ENCODE peak calls at places on chromosomes 7 and 10, in four cellular contexts. One of them, this sample, is unnamed.
A peak's percentile ranks its signal among the peaks of the same experiment; 100 is the strongest.

GRCh38 chr7:112759905-112760304 is 30.3 kb downstream of the TMEM168 start:
- DNase-seq in HepG2: no peak
- DNase-seq in H7: no peak
- DNase-seq in AG04450: no peak
- DNase-seq in this sample: no peak

GRCh38 chr10:102801496-102801895 is 35.7 kb downstream of the CYP17A1 start:
- DNase-seq in AG04450: no peak
- DNase-seq in H7: peak; percentile 71
- DNase-seq in HepG2: no peak
- DNase-seq in this sample: no peak

GRCh38 chr7:140616328-140616727 is 24.3 kb downstream of the DENND2A start:
- DNase-seq in HepG2: no peak
- DNase-seq in AG04450: no peak
- DNase-seq in H7: no peak
- DNase-seq in this sample: no peak

GRCh38 chr7:24725554-24726260 is 31.6 kb downstream of the GSDME start:
- DNase-seq in HepG2: no peak
- DNase-seq in AG04450: no peak
- DNase-seq in H7: no peak
- DNase-seq in this sample: no peak

GRCh38 chr7:149093228-149093627 is 2.7 kb upstream of the ZNF786 start:
- DNase-seq in AG04450: no peak
- DNase-seq in HepG2: no peak
- DNase-seq in H7: peak; percentile 26
- DNase-seq in this sample: no peak

GRCh38 chr7:80184693-80185092 is 50.1 kb downstream of the GNAI1 start:
- DNase-seq in HepG2: no peak
- DNase-seq in H7: no peak
- DNase-seq in AG04450: no peak
- DNase-seq in this sample: no peak

GRCh38 chr10:130686680-130687300 is 550.6 kb downstream of the GLRX3 start:
- DNase-seq in AG04450: no peak
- DNase-seq in H7: peak; percentile 77
- DNase-seq in HepG2: peak; percentile 12
- DNase-seq in this sample: no peak

GRCh38 chr10:28137907-28138880 is 139.3 kb upstream of the ODAD2 start:
- DNase-seq in HepG2: no peak
- DNase-seq in H7: no peak
- DNase-seq in AG04450: no peak
- DNase-seq in this sample: peak; percentile 24

GRCh38 chr10:7243873-7244272 is 167.0 kb downstream of the SFMBT2 start:
- DNase-seq in HepG2: no peak
- DNase-seq in AG04450: no peak
- DNase-seq in H7: no peak
- DNase-seq in this sample: no peak

GRCh38 chr7:40329601-40330153 is 194.9 kb downstream of the SUGCT start:
- DNase-seq in H7: peak; percentile 34
- DNase-seq in AG04450: peak; percentile 32
- DNase-seq in HepG2: peak; percentile 52
- DNase-seq in this sample: peak; percentile 65

GRCh38 chr10:26621243-26621888 is 76.1 kb upstream of the PDSS1 start:
- DNase-seq in AG04450: no peak
- DNase-seq in H7: no peak
- DNase-seq in HepG2: no peak
- DNase-seq in this sample: no peak

GRCh38 chr10:99623919-99624318 is 3.7 kb upstream of the SLC25A28 start:
- DNase-seq in H7: no peak
- DNase-seq in AG04450: no peak
- DNase-seq in HepG2: no peak
- DNase-seq in this sample: no peak

GRCh38 chr10:4316166-4316810 is 509.7 kb upstream of the AKR1E2 start:
- DNase-seq in AG04450: peak; percentile 4
- DNase-seq in HepG2: no peak
- DNase-seq in H7: no peak
- DNase-seq in this sample: peak; percentile 59

GRCh38 chr7:133253522-133253882 is 624 bp downstream of the EXOC4 start:
- DNase-seq in H7: no peak
- DNase-seq in HepG2: peak; percentile 22
- DNase-seq in AG04450: no peak
- DNase-seq in this sample: peak; percentile 11

GRCh38 chr10:14502451-14502850 is 171.7 kb upstream of the FRMD4A start:
- DNase-seq in AG04450: no peak
- DNase-seq in H7: no peak
- DNase-seq in HepG2: no peak
- DNase-seq in this sample: no peak

DNA sequence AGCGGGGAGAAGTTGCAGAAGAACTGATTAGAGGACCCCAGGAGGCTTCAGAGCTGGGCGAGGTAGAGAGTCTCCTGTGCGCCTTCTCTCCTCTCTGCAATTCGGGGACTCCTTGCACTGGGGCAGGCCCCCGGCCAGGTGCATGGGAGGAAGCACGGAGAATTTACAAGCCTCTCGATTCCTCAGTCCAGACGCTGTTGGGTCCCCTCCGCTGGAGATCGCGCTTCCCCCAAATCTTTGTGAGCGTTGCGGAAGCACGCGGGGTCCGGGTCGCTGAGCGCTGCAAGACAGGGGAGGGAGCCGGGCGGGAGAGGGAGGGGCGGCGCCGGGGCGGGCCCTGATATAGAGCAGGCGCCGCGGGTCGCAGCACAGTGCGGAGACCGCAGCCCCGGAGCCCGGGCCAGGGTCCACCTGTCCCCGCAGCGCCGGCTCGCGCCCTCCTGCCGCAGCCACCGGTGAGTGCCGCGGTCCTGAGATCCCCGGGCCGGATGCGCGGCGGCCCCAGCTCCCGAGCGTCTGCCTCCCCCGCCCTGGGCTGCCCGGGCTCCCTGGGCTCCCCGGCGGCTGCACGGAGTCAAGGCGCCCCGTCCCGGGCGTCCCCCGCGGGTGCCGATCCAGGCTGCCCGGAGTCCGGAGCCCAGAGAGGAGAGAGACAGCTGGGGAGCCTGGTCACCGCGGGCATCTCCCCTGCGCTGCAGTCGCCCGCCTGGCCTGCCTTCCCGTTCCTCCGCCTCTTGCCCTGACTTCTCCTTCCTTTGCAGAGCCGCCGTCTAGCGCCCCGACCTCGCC is at the start of gene PLAU:
- DNase-seq in HepG2: no peak
- DNase-seq in H7: peak; percentile 92
- DNase-seq in AG04450: no peak
- DNase-seq in this sample: peak; percentile 45
- H3K4me3 ChIP-seq in HepG2: peak within 1 kb of the TSS; percentile 50
- H3K4me3 ChIP-seq in H7: peak within 1 kb of the TSS; percentile 89
- H3K4me3 ChIP-seq in AG04450: peak within 1 kb of the TSS; percentile 85
- H3K4me3 ChIP-seq in this sample: peak within 1 kb of the TSS; percentile 43

DNA sequence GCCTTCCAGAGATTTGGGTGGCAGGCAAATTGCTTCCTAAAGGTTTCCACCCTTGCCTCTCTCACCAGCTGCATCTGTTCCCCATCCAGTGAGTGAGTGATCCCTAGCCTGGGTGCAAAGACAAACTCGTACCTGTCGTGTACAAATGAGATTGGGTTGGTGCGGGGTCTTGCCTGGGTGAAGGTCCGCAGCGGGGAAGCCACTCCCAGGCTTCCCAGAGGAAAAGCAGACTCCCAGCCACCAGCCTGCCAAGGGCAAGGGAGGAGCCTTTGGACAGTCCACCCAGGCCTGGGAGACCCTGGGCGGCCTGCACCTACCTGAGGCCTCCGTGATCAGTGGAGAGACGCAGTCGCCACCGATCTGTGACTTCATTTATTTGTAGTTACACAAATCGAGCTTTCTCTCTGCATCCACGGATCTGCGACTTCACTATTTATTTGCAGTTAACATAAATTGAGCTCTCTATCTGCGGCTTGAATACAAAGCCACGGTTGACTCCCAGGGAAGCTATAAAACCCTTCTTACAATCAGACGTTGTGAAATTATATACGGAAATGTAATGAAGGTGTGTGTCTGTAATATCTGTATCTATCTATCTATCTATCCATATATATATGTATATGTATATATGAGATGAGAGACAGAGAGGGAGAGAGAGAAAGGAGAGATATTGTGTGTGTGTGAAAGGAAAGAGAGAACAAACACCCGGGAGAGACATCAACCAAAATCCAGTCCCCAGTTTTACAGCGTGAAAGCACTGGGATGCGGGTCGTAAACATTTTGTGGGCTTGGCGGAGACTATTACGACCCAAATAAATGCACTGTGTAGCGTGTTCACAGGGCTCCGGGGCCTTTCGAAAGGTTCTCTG is 3.0 kb upstream of the HOXA7 start:
- DNase-seq in HepG2: no peak
- DNase-seq in AG04450: no peak
- DNase-seq in H7: peak; percentile 60
- DNase-seq in this sample: no peak
- H3K4me3 ChIP-seq in HepG2: no peak overlapping the region
- H3K4me3 ChIP-seq in AG04450: no peak overlapping the region
- H3K4me3 ChIP-seq in H7: no peak overlapping the region
- H3K4me3 ChIP-seq in this sample: no peak overlapping the region

DNA sequence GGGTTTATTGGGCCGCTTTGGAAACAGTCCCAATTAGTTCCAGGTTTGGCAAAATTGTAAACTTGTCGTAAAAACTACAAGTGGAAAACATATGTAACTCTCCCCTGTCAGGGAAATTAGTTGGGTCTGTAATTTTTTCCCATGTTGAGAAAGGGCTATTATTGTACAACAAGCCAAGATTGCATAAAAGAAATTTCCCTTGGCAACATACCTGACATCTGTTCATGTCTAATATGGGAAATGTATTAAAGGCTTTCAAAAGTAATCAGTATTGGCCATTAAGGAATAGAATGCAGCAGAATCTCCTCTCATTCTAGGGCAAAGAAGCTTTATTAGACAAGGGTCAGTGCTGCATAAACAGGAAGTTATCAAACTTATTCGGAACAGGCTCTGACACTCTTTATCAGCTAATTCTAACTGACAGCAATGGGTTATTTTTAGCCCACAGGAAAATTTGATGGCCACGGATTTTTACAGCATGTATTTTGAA is 158.0 kb downstream of the ARID5B start:
- DNase-seq in H7: no peak
- DNase-seq in HepG2: no peak
- DNase-seq in AG04450: no peak
- DNase-seq in this sample: no peak
- H3K4me3 ChIP-seq in H7: no peak overlapping the region
- H3K4me3 ChIP-seq in HepG2: no peak overlapping the region
- H3K4me3 ChIP-seq in AG04450: no peak overlapping the region
- H3K4me3 ChIP-seq in this sample: no peak overlapping the region

GRCh38 chr10:72800000-72800740 is 93.4 kb upstream of the OIT3 start:
- DNase-seq in AG04450: no peak
- DNase-seq in HepG2: peak; percentile 78
- DNase-seq in H7: no peak
- DNase-seq in this sample: peak; percentile 37

GRCh38 chr10:72800741-72801092 is 92.8 kb upstream of the OIT3 start:
- DNase-seq in H7: no peak
- DNase-seq in HepG2: no peak
- DNase-seq in AG04450: no peak
- DNase-seq in this sample: no peak

GRCh38 chr10:72801263-72801868 is 92.2 kb upstream of the OIT3 start:
- DNase-seq in H7: no peak
- DNase-seq in AG04450: no peak
- DNase-seq in HepG2: no peak
- DNase-seq in this sample: no peak

GRCh38 chr10:72803119-72803505 is 90.4 kb upstream of the OIT3 start:
- DNase-seq in AG04450: no peak
- DNase-seq in H7: no peak
- DNase-seq in HepG2: no peak
- DNase-seq in this sample: no peak

DNA sequence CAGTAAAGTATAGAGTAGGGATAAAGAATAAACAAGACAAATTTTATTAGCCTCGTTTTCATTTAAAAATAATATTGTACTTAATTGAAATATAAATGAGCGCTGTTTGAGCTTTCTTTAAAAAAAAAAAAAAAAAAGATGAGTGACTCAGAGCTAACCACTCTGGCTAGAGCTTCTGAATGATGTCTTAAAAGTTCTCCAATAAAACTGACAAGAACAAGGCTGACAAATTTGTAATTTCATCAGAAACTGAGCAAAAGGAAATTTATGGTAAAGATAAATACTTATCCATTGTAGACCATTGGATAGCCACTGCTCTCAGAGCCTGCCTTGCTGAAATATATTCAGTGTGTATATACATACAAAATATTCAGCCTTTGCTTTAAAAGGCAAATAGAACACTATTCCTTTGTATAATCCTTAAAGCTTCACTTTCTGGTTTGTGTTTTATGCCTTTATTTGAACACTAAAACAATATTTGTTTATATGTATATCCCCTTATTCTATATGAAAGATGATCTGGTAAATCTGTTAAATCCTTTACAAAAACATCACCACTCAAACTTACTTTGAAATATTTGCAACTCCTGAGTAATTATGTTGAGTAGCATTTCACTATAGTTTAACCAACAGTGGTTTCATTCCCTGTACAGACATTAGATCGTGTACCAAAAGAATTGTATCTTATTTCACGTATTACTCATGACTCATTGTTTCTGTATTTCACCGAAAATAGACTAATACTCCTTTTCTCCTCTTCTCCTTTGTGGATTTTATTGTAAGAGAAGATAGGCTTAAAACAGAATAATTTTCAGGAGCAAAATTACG is 91.0 kb upstream of the OIT3 start:
- DNase-seq in HepG2: no peak
- DNase-seq in AG04450: no peak
- DNase-seq in H7: no peak
- DNase-seq in this sample: no peak
- H3K4me3 ChIP-seq in HepG2: no peak overlapping the region
- H3K4me3 ChIP-seq in AG04450: peak overlapping the region; percentile 28
- H3K4me3 ChIP-seq in H7: no peak overlapping the region
- H3K4me3 ChIP-seq in this sample: no peak overlapping the region

GRCh38 chr7:120539321-120539720 is 266.3 kb downstream of the KCND2 start:
- DNase-seq in AG04450: no peak
- DNase-seq in HepG2: no peak
- DNase-seq in H7: no peak
- DNase-seq in this sample: no peak
- H3K4me3 ChIP-seq in AG04450: no peak overlapping the region
- H3K4me3 ChIP-seq in HepG2: no peak overlapping the region
- H3K4me3 ChIP-seq in H7: no peak overlapping the region
- H3K4me3 ChIP-seq in this sample: no peak overlapping the region

DNA sequence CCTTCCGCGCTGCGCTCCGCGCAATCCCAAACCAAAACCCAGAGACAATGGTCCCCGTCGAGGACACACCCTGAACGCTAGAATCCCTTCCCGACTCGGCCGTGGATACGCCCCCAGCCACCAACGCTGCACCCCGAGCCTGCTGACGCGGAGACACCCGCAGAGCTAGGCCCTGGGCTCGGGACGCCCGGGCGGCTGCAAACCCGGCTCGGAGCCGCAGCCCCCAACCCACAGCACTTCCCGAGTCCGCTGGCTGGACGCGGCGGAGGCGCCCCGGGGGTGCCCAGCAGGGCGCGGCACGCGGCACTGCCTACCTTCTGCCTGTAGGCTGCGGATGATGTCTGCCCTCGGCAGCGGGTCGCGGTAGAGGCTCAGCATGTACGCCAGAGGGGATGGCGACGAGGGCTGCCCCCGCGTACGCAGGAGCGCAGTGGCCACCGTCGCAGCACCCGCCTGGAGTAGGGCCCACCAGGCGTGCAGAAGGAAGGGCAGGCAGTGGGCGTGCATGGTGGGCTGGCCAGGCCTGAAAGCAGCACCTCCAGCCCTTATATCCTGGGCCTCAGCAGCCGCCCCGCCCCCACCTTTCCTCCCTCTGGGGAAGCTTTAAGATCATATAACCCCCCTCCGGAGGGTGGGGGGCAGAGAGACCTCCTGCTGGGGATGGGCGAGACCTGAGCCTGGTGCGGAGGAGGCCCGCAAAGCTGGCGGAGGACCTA is at the start of gene NODAL:
- DNase-seq in AG04450: no peak
- DNase-seq in H7: peak; percentile 75
- DNase-seq in HepG2: no peak
- DNase-seq in this sample: no peak
- H3K4me3 ChIP-seq in AG04450: no peak within 1 kb of the TSS
- H3K4me3 ChIP-seq in H7: peak within 1 kb of the TSS; percentile 79
- H3K4me3 ChIP-seq in HepG2: no peak within 1 kb of the TSS
- H3K4me3 ChIP-seq in this sample: no peak within 1 kb of the TSS

This sample was measured in SJSA1.